ENCODE peak calls at places on chromosomes 13 and 19, in four cellular contexts. I is foreskin fibroblast, H is heart right ventricle, M is mucosa of descending colon. L is an unnamed sample.

GRCh38 chr13:38542601-38543000 is 144.3 kb upstream of the FREM2 start:
- DNase-seq in I (peak), H (no peak), M (no peak), L (no peak)

GRCh38 chr19:17680235-17680722 is 7.9 kb downstream of the UNC13A start:
- DNase-seq in I (peak), H (peak), M (peak), L (peak)

GRCh38 chr19:54388001-54388802 is 23.5 kb upstream of the LAIR1 start:
- DNase-seq in I (peak), H (no peak), M (peak), L (peak)

GRCh38 chr19:2775556-2776430 is 7.3 kb downstream of the SGTA start:
- DNase-seq in I (peak), H (peak), M (peak), L (peak)

GRCh38 chr19:16013181-16013850 is 63.0 kb upstream of the TPM4 start:
- DNase-seq in I (no peak), H (no peak), M (no peak), L (no peak)

GRCh38 chr19:43776285-43776684 is 4.5 kb downstream of the KCNN4 start:
- DNase-seq in I (no peak), H (no peak), M (no peak), L (peak)

GRCh38 chr13:99677388-99677951 is 176.2 kb downstream of the TM9SF2 start:
- DNase-seq in I (no peak), H (no peak), M (no peak), L (no peak)

GRCh38 chr13:39186205-39186880 is 148.1 kb downstream of the NHLRC3 start:
- DNase-seq in I (no peak), H (peak), M (no peak), L (no peak)

GRCh38 chr13:48236528-48237353 is 3.7 kb downstream of the ITM2B start:
- DNase-seq in I (peak), H (no peak), M (no peak), L (no peak)

GRCh38 chr13:110425444-110425780 is 118.3 kb downstream of the COL4A2 start:
- DNase-seq in I (peak), H (no peak), M (no peak), L (no peak)

GRCh38 chr13:84208251-84208650 is 326.0 kb upstream of the SLITRK1 start:
- DNase-seq in I (no peak), H (no peak), M (no peak), L (no peak)

GRCh38 chr13:88857256-88857655 is 1186.1 kb downstream of the SLITRK5 start:
- DNase-seq in I (no peak), H (no peak), M (no peak), L (no peak)

GRCh38 chr13:77529501-77529840 is 6.0 kb upstream of the SCEL start:
- DNase-seq in I (no peak), H (no peak), M (no peak), L (no peak)

GRCh38 chr19:10767726-10768125 is 49.8 kb downstream of the DNM2 start:
- DNase-seq in I (no peak), H (no peak), M (no peak), L (no peak)

GRCh38 chr13:41059896-41060722 is 1.2 kb upstream of the WBP4 start:
- DNase-seq in I (peak), H (peak), M (peak), L (peak)
- TF ChIP-seq CTCF in I (peak), H (peak), M (no peak), L (peak)

DNA sequence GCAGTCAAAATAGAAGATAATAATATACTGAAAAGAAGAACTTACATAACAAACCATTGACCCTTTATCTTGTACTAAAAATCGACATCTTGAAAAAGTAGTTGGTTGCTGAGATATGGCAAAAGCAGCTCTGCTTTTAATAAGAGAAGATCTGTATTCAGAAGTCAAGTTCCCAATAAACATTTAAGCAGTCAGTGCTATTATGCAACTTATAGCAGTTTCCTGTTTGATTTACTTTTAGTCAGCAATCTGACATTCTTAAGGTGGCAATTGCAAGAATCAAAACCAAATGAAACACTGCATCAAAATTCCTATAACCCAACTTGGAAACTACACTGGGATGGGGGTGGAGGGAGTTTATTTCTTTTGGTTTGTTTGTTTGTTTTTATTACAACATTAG is 165.5 kb downstream of the TBC1D4 start:
- DNase-seq in I (peak), H (no peak), M (no peak), L (no peak)
- H3K4me3 ChIP-seq in I (no peak), H (peak), M (no peak), L (no peak)

GRCh38 chr13:107374038-107374437 is 806.1 kb upstream of the ARGLU1 start:
- DNase-seq in I (no peak), H (no peak), M (no peak), L (no peak)

GRCh38 chr13:107375701-107376350 is 807.9 kb upstream of the ARGLU1 start:
- DNase-seq in I (no peak), H (no peak), M (no peak), L (no peak)

GRCh38 chr13:107376393-107377085 is 808.6 kb upstream of the ARGLU1 start:
- DNase-seq in I (no peak), H (no peak), M (no peak), L (no peak)

GRCh38 chr13:107370036-107370785 is 802.3 kb upstream of the ARGLU1 start:
- DNase-seq in I (peak), H (no peak), M (no peak), L (no peak)

DNA sequence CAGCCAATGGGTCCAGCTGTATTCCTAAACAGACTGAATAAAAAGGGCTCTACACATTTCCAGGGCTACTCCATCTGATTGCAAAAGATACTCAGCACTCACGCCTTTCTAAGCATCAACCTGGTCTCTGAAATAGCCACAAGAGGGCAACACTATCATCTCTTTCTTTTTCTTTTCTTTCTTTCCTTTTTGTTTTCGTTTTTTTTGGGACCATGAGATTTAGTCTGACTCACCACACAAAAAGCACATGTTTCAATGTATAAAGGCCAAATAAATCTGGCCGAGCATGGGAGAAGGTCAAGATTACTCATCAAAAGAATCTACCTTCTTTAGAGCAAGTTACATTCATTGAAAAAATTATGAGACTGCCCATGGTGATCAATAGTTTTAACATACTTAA is 805.6 kb upstream of the ARGLU1 start:
- DNase-seq in I (peak), H (no peak), M (no peak), L (no peak)
- TF ChIP-seq CTCF in I (no peak), H (peak), M (no peak), L (no peak)

GRCh38 chr19:49475191-49475932 is 1.3 kb downstream of the FLT3LG start:
- DNase-seq in I (no peak), H (no peak), M (no peak), L (no peak)
- H3K4me3 ChIP-seq in I (peak), H (peak), M (no peak), L (peak)

GRCh38 chr13:28817204-28817603 is 2.9 kb upstream of the MTUS2 start:
- DNase-seq in I (no peak), H (no peak), M (no peak), L (no peak)

GRCh38 chr13:28820099-28821051 is at the start of gene MTUS2:
- DNase-seq in I (peak), H (no peak), M (peak), L (no peak)

GRCh38 chr13:28822161-28822560 is 2.0 kb downstream of the MTUS2 start:
- DNase-seq in I (no peak), H (no peak), M (no peak), L (no peak)

GRCh38 chr13:28819046-28819747 is 942 bp upstream of the MTUS2 start:
- DNase-seq in I (peak), H (no peak), M (no peak), L (no peak)

GRCh38 chr13:28819748-28820098 is 416 bp upstream of the MTUS2 start:
- DNase-seq in I (peak), H (peak), M (peak), L (no peak)
- TF ChIP-seq CTCF in I (no peak), H (no peak), M (no peak), L (peak)

GRCh38 chr13:24511019-24511823 is 1.4 kb downstream of the PARP4 start:
- DNase-seq in I (peak), H (no peak), M (peak), L (peak)
- H3K4me3 ChIP-seq in I (peak), H (peak), M (no peak), L (peak)

DNA sequence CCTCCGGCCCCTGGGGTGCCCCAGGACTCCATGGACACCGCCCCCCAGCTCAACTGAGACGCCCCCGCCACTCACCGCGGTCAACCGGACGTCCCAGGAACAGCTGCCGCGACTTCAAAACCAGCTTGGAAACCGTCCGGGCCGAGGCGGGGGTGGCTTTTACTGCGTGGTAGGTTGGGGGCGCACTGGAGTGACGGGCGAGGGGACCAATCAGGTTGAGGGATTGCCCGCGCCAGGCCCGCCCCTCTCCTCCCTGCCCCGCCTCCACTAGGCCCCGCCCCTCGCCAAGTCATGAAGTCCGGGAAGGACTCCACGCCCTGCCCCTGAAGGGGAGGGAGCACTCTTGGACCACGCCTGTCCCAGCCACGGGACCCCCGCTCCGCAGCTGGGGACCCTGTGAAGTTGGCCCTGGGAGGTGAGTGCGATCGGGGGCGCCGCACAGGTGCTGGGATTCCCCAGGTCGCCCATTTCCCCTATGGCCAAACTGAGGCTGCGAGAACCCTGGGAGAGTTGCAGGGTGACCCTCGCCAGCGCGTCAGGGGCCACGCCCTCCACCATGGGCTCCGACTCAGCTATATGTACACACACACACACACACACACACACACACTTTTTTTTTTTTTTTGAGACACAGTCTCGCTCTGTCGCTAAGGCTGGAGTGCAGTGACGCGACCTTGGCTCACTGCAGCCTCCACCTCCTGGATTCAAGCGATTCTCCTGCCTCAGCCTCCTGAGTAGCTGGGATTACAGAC is at the start of gene PLIN3:
- DNase-seq in I (peak), H (peak), M (peak), L (peak)
- TF ChIP-seq CTCF in I (no peak), H (no peak), M (no peak), L (no peak)

GRCh38 chr13:96053003-96053703 is at the start of gene UGGT2:
- DNase-seq in I (peak), H (peak), M (peak), L (peak)

GRCh38 chr13:96052655-96053002 is 572 bp downstream of the UGGT2 start:
- DNase-seq in I (peak), H (no peak), M (no peak), L (no peak)
- H3K4me3 ChIP-seq in I (peak), H (peak), M (peak), L (peak)

GRCh38 chr13:66689037-66689619 is 541.0 kb downstream of the PCDH9 start:
- DNase-seq in I (no peak), H (no peak), M (no peak), L (no peak)
- TF ChIP-seq CTCF in I (peak), H (peak), M (no peak), L (no peak)

L was measured in Peyer's patch.